ENCODE peak calls at places on chromosomes 2 and 18, in six cellular contexts. One of them, this sample, is unnamed.

GRCh38 chr18:48375150-48375790 is 33.9 kb downstream of the ZBTB7C start:
- DNase-seq in CD4-positive, CD25-positive, alpha-beta regulatory T cell: no peak
- DNase-seq in H9: no peak
- DNase-seq in mammary epithelial cell: peak; percentile 71
- DNase-seq in right lobe of liver: no peak
- DNase-seq in substantia nigra: no peak
- DNase-seq in this sample: no peak

GRCh38 chr18:59957957-59958356 is 58.2 kb downstream of the PMAIP1 start:
- DNase-seq in CD4-positive, CD25-positive, alpha-beta regulatory T cell: no peak
- DNase-seq in H9: no peak
- DNase-seq in mammary epithelial cell: peak; percentile 39
- DNase-seq in right lobe of liver: no peak
- DNase-seq in substantia nigra: peak; percentile 5
- DNase-seq in this sample: no peak

GRCh38 chr18:23618862-23619387 is 32.6 kb upstream of the NPC1 start:
- DNase-seq in CD4-positive, CD25-positive, alpha-beta regulatory T cell: no peak
- DNase-seq in H9: peak; percentile 88
- DNase-seq in mammary epithelial cell: no peak
- DNase-seq in right lobe of liver: peak; percentile 61
- DNase-seq in substantia nigra: no peak
- DNase-seq in this sample: no peak

GRCh38 chr18:4813708-4814107 is 358.6 kb upstream of the DLGAP1 start:
- DNase-seq in CD4-positive, CD25-positive, alpha-beta regulatory T cell: no peak
- DNase-seq in H9: no peak
- DNase-seq in mammary epithelial cell: no peak
- DNase-seq in right lobe of liver: no peak
- DNase-seq in substantia nigra: no peak
- DNase-seq in this sample: no peak

GRCh38 chr18:62571037-62571436 is 48.2 kb downstream of the ZCCHC2 start:
- DNase-seq in CD4-positive, CD25-positive, alpha-beta regulatory T cell: no peak
- DNase-seq in H9: no peak
- DNase-seq in mammary epithelial cell: no peak
- DNase-seq in right lobe of liver: no peak
- DNase-seq in substantia nigra: no peak
- DNase-seq in this sample: no peak

GRCh38 chr2:1341409-1342120 is 71.7 kb upstream of the TPO start:
- DNase-seq in CD4-positive, CD25-positive, alpha-beta regulatory T cell: no peak
- DNase-seq in H9: peak; percentile 41
- DNase-seq in mammary epithelial cell: no peak
- DNase-seq in right lobe of liver: no peak
- DNase-seq in substantia nigra: no peak
- DNase-seq in this sample: no peak

GRCh38 chr2:216693414-216694100 is 1.8 kb downstream of the IGFBP5 start:
- DNase-seq in CD4-positive, CD25-positive, alpha-beta regulatory T cell: no peak
- DNase-seq in H9: no peak
- DNase-seq in mammary epithelial cell: no peak
- DNase-seq in right lobe of liver: no peak
- DNase-seq in substantia nigra: no peak
- DNase-seq in this sample: no peak

GRCh38 chr18:57927511-57927910 is 116.5 kb upstream of the NEDD4L start:
- DNase-seq in CD4-positive, CD25-positive, alpha-beta regulatory T cell: no peak
- DNase-seq in H9: no peak
- DNase-seq in mammary epithelial cell: no peak
- DNase-seq in right lobe of liver: peak; percentile 46
- DNase-seq in substantia nigra: no peak
- DNase-seq in this sample: no peak

GRCh38 chr2:215002500-215002899 is 135.9 kb downstream of the ABCA12 start:
- DNase-seq in CD4-positive, CD25-positive, alpha-beta regulatory T cell: no peak
- DNase-seq in H9: no peak
- DNase-seq in mammary epithelial cell: no peak
- DNase-seq in right lobe of liver: no peak
- DNase-seq in substantia nigra: peak; percentile 21
- DNase-seq in this sample: no peak

GRCh38 chr2:24228470-24228869 is 53.6 kb downstream of the FAM228A start:
- DNase-seq in CD4-positive, CD25-positive, alpha-beta regulatory T cell: no peak
- DNase-seq in H9: no peak
- DNase-seq in mammary epithelial cell: no peak
- DNase-seq in right lobe of liver: no peak
- DNase-seq in substantia nigra: no peak
- DNase-seq in this sample: no peak

GRCh38 chr2:122706757-122707223 is 951.3 kb downstream of the TSN start:
- DNase-seq in CD4-positive, CD25-positive, alpha-beta regulatory T cell: no peak
- DNase-seq in H9: no peak
- DNase-seq in mammary epithelial cell: peak; percentile 14
- DNase-seq in right lobe of liver: peak; percentile 69
- DNase-seq in substantia nigra: no peak
- DNase-seq in this sample: no peak

GRCh38 chr2:240412211-240412830 is 23.1 kb upstream of the GPC1 start:
- DNase-seq in CD4-positive, CD25-positive, alpha-beta regulatory T cell: no peak
- DNase-seq in H9: peak; percentile 32
- DNase-seq in mammary epithelial cell: no peak
- DNase-seq in right lobe of liver: peak; percentile 41
- DNase-seq in substantia nigra: no peak
- DNase-seq in this sample: no peak

GRCh38 chr2:205989291-205990071 is 96.5 kb downstream of the INO80D start:
- DNase-seq in CD4-positive, CD25-positive, alpha-beta regulatory T cell: no peak
- DNase-seq in H9: no peak
- DNase-seq in mammary epithelial cell: no peak
- DNase-seq in right lobe of liver: no peak
- DNase-seq in substantia nigra: no peak
- DNase-seq in this sample: no peak

GRCh38 chr2:45370367-45370766 is 240.7 kb downstream of the SRBD1 start:
- DNase-seq in CD4-positive, CD25-positive, alpha-beta regulatory T cell: no peak
- DNase-seq in H9: no peak
- DNase-seq in mammary epithelial cell: no peak
- DNase-seq in right lobe of liver: no peak
- DNase-seq in substantia nigra: no peak
- DNase-seq in this sample: no peak

GRCh38 chr2:126889071-126889470 is 9.6 kb upstream of the TEX51 start:
- DNase-seq in CD4-positive, CD25-positive, alpha-beta regulatory T cell: no peak
- DNase-seq in H9: peak; percentile 25
- DNase-seq in mammary epithelial cell: no peak
- DNase-seq in right lobe of liver: peak; percentile 28
- DNase-seq in substantia nigra: no peak
- DNase-seq in this sample: no peak

DNA sequence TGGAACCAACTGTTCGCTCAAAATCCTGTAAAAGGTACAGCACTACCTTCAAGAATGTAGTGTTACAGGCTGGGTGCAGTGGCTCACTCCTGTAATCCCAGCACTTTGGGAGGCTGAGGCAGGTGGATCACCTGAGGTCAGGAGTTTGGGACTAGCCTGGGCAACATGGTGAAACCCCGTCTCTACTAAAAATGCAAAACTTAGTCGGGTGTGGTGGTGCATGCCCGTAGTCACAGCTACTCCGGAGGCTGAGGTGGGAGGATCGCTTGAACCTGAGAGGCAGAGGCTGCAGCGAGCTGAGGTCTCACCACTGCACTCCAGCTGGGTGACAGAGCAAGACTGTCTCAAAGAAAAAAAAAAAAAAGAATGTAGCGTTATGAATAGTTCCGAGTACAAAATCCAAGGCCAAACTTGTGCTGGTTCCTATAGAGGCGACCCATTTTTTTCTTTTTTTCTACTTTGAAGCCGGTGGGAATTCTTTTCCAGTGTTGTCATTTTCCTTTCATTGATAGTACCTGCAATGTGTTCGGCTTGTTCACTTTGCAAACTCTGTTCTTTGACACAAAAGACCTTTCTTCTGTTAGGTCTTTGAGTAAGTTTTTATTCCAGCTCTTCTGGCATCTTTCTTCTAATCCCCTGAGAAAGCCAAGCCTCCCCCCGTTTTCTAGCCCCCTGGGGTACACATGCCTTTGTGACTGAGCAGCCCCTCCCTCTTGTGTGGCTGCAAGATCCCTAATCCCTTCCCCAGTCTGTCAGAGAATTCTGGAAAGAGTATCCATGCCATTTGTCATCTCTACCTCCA is 25.1 kb downstream of the INPP5D start:
- DNase-seq in CD4-positive, CD25-positive, alpha-beta regulatory T cell: no peak
- DNase-seq in H9: no peak
- DNase-seq in mammary epithelial cell: no peak
- DNase-seq in right lobe of liver: peak; percentile 33
- DNase-seq in substantia nigra: no peak
- DNase-seq in this sample: no peak
- H3K27ac ChIP-seq in CD4-positive, CD25-positive, alpha-beta regulatory T cell: peak overlapping the region; percentile 89
- H3K27ac ChIP-seq in H9: no peak overlapping the region
- H3K27ac ChIP-seq in mammary epithelial cell: no peak overlapping the region
- H3K27ac ChIP-seq in right lobe of liver: peak overlapping the region; percentile 21
- H3K27ac ChIP-seq in substantia nigra: peak overlapping the region; percentile 30
- H3K27ac ChIP-seq in this sample: peak overlapping the region; percentile 72

DNA sequence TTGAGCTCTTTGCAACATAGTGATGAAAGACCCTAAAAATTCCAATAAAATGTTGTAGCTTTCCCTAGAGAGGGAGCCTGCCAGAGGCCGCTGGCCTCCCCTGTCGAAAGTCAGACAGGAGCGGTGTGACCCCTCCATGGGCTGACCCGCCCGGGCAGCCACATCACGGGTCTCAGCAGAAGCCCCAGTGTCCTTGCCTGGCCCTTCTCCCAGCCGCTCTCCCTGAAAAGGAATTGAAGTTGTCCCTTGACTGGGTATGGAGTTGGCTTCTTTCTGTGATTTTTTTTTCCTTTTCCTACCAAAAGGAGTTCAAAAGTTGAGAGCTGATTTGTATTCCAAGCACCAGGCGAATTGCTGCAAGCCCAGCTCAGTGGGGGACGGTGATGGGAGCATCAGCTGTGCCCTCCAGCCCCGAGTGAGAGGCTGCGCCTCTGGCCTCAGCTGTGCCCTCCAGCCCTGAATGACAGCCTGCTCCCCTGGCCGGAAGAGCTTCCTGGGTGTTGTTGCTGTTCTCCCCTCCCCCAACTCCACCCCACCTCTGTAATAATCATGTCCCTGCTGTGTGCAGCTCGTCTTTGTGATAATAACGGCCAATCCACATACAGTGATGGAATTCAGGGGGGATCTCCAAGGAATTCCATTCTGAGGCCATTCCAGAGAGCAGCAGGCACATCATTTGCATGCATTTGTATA is 501.1 kb downstream of the EIPR1 start:
- DNase-seq in CD4-positive, CD25-positive, alpha-beta regulatory T cell: no peak
- DNase-seq in H9: no peak
- DNase-seq in mammary epithelial cell: no peak
- DNase-seq in right lobe of liver: no peak
- DNase-seq in substantia nigra: peak; percentile 7
- DNase-seq in this sample: no peak
- H3K27ac ChIP-seq in CD4-positive, CD25-positive, alpha-beta regulatory T cell: no peak overlapping the region
- H3K27ac ChIP-seq in H9: no peak overlapping the region
- H3K27ac ChIP-seq in mammary epithelial cell: no peak overlapping the region
- H3K27ac ChIP-seq in right lobe of liver: no peak overlapping the region
- H3K27ac ChIP-seq in substantia nigra: no peak overlapping the region
- H3K27ac ChIP-seq in this sample: no peak overlapping the region

DNA sequence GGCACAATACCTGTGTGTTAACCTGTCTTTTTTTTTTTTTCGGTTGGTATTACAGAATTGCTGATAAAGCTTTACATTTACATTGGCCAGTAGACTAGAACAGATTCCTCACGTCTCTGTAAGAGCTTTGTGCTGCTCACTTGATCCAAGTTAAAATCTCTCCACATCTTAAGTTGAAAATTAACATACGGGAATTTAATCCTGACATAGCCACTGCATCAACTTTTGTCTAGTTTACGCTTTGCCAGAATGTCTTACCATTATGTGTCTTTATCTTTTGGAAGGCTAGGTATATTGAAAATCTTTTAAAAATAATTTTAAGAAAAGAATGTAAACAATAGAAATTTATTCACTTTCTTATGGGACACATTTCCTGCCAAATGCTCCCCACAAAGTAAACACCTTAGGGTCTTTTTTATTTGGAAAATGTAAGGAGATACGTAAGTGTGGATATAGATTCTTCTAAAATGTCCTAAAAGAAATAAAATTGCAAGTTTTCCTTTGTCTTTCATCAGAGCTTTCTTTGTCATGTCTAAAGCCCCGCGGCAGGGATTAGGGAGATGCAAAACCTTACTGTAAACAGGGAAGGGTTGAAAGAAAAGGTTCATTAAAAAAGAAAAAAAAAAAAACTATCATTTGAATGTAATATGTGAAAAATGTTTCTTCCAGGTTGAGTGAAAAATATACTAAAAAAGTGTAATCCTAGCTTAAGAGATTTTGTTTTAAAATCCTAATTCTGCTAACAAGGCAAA is 912.8 kb downstream of the NRXN1 start:
- DNase-seq in CD4-positive, CD25-positive, alpha-beta regulatory T cell: no peak
- DNase-seq in H9: peak; percentile 34
- DNase-seq in mammary epithelial cell: no peak
- DNase-seq in right lobe of liver: no peak
- DNase-seq in substantia nigra: no peak
- DNase-seq in this sample: no peak
- H3K27ac ChIP-seq in CD4-positive, CD25-positive, alpha-beta regulatory T cell: no peak overlapping the region
- H3K27ac ChIP-seq in H9: no peak overlapping the region
- H3K27ac ChIP-seq in mammary epithelial cell: no peak overlapping the region
- H3K27ac ChIP-seq in right lobe of liver: no peak overlapping the region
- H3K27ac ChIP-seq in substantia nigra: no peak overlapping the region
- H3K27ac ChIP-seq in this sample: no peak overlapping the region

GRCh38 chr2:20613342-20613916 is 37.5 kb downstream of the HS1BP3 start:
- DNase-seq in CD4-positive, CD25-positive, alpha-beta regulatory T cell: no peak
- DNase-seq in H9: no peak
- DNase-seq in mammary epithelial cell: no peak
- DNase-seq in right lobe of liver: peak; percentile 37
- DNase-seq in substantia nigra: no peak
- DNase-seq in this sample: no peak
- H3K27ac ChIP-seq in CD4-positive, CD25-positive, alpha-beta regulatory T cell: no peak overlapping the region
- H3K27ac ChIP-seq in H9: no peak overlapping the region
- H3K27ac ChIP-seq in mammary epithelial cell: no peak overlapping the region
- H3K27ac ChIP-seq in right lobe of liver: peak overlapping the region; percentile 88
- H3K27ac ChIP-seq in substantia nigra: peak overlapping the region; percentile 18
- H3K27ac ChIP-seq in this sample: no peak overlapping the region

GRCh38 chr18:36312806-36313395 is 15.4 kb downstream of the FHOD3 start:
- DNase-seq in CD4-positive, CD25-positive, alpha-beta regulatory T cell: no peak
- DNase-seq in H9: peak; percentile 5
- DNase-seq in mammary epithelial cell: no peak
- DNase-seq in right lobe of liver: no peak
- DNase-seq in substantia nigra: no peak
- DNase-seq in this sample: no peak
- H3K27ac ChIP-seq in CD4-positive, CD25-positive, alpha-beta regulatory T cell: no peak overlapping the region
- H3K27ac ChIP-seq in H9: no peak overlapping the region
- H3K27ac ChIP-seq in mammary epithelial cell: no peak overlapping the region
- H3K27ac ChIP-seq in right lobe of liver: no peak overlapping the region
- H3K27ac ChIP-seq in substantia nigra: no peak overlapping the region
- H3K27ac ChIP-seq in this sample: no peak overlapping the region

GRCh38 chr2:209523778-209524362 is 100.0 kb downstream of the MAP2 start:
- DNase-seq in CD4-positive, CD25-positive, alpha-beta regulatory T cell: no peak
- DNase-seq in H9: no peak
- DNase-seq in mammary epithelial cell: no peak
- DNase-seq in right lobe of liver: no peak
- DNase-seq in substantia nigra: no peak
- DNase-seq in this sample: no peak

GRCh38 chr2:209523041-209523740 is 99.3 kb downstream of the MAP2 start:
- DNase-seq in CD4-positive, CD25-positive, alpha-beta regulatory T cell: no peak
- DNase-seq in H9: no peak
- DNase-seq in mammary epithelial cell: no peak
- DNase-seq in right lobe of liver: no peak
- DNase-seq in substantia nigra: no peak
- DNase-seq in this sample: no peak

GRCh38 chr2:209525834-209526281 is 102.0 kb downstream of the MAP2 start:
- DNase-seq in CD4-positive, CD25-positive, alpha-beta regulatory T cell: no peak
- DNase-seq in H9: no peak
- DNase-seq in mammary epithelial cell: peak; percentile 24
- DNase-seq in right lobe of liver: no peak
- DNase-seq in substantia nigra: no peak
- DNase-seq in this sample: no peak

GRCh38 chr2:209525336-209525735 is 101.5 kb downstream of the MAP2 start:
- DNase-seq in CD4-positive, CD25-positive, alpha-beta regulatory T cell: no peak
- DNase-seq in H9: no peak
- DNase-seq in mammary epithelial cell: no peak
- DNase-seq in right lobe of liver: no peak
- DNase-seq in substantia nigra: no peak
- DNase-seq in this sample: no peak

GRCh38 chr2:209526541-209526940 is 102.7 kb downstream of the MAP2 start:
- DNase-seq in CD4-positive, CD25-positive, alpha-beta regulatory T cell: no peak
- DNase-seq in H9: no peak
- DNase-seq in mammary epithelial cell: no peak
- DNase-seq in right lobe of liver: no peak
- DNase-seq in substantia nigra: no peak
- DNase-seq in this sample: no peak
- H3K27ac ChIP-seq in CD4-positive, CD25-positive, alpha-beta regulatory T cell: no peak overlapping the region
- H3K27ac ChIP-seq in H9: no peak overlapping the region
- H3K27ac ChIP-seq in mammary epithelial cell: no peak overlapping the region
- H3K27ac ChIP-seq in right lobe of liver: no peak overlapping the region
- H3K27ac ChIP-seq in substantia nigra: no peak overlapping the region
- H3K27ac ChIP-seq in this sample: no peak overlapping the region